ENCODE peak calls at places on chromosomes 5 and 9, in four cellular contexts. U is CD4-positive, alpha-beta memory T cell; G is CD4-positive, CD25-positive, alpha-beta regulatory T cell; K is NB4. A is an unnamed sample.
A peak's percentile ranks its signal among the peaks of the same experiment; 100 is the strongest.

GRCh38 chr5:94021246-94021645 is 279.8 kb upstream of the POU5F2 start:
- DNase-seq in U (no peak), G (no peak), K (no peak), A (no peak)

GRCh38 chr9:137728444-137729311 is 109.9 kb downstream of the EHMT1 start:
- DNase-seq in U (no peak), G (no peak), K (no peak), A (no peak)

GRCh38 chr9:116589392-116590354 is 97.4 kb upstream of the TRIM32 start:
- DNase-seq in U (no peak), G (no peak), K (peak; percentile 72), A (no peak)

GRCh38 chr5:35876922-35877321 is 20.2 kb downstream of the IL7R start:
- DNase-seq in U (no peak), G (no peak), K (no peak), A (no peak)

GRCh38 chr5:132500931-132501628 is 10.5 kb upstream of the IRF1 start:
- DNase-seq in U (peak; percentile 80), G (peak; percentile 68), K (peak; percentile 91), A (no peak)

GRCh38 chr5:159628703-159629102 is 287.6 kb upstream of the ADRA1B start:
- DNase-seq in U (no peak), G (no peak), K (no peak), A (no peak)

GRCh38 chr9:37746448-37747270 is 6.9 kb upstream of the TRMT10B start:
- DNase-seq in U (no peak), G (no peak), K (no peak), A (no peak)

GRCh38 chr5:80736730-80737129 is 81.9 kb upstream of the DHFR start:
- DNase-seq in U (no peak), G (no peak), K (no peak), A (no peak)

GRCh38 chr5:67266654-67267350 is 70.2 kb upstream of the CD180 start:
- DNase-seq in U (no peak), G (no peak), K (no peak), A (no peak)

GRCh38 chr5:20000416-20000815 is 12.4 kb upstream of the CDH18 start:
- DNase-seq in U (no peak), G (no peak), K (no peak), A (no peak)

GRCh38 chr5:149789835-149790234 is 59.7 kb downstream of the PPARGC1B start:
- DNase-seq in U (no peak), G (no peak), K (no peak), A (no peak)

GRCh38 chr5:39240750-39241149 is 21.4 kb upstream of the FYB1 start:
- DNase-seq in U (no peak), G (no peak), K (no peak), A (no peak)

GRCh38 chr5:108340131-108340530 is 41.8 kb downstream of the FBXL17 start:
- DNase-seq in U (no peak), G (no peak), K (no peak), A (no peak)

GRCh38 chr9:110668528-110669167 is at the start of gene MUSK:
- DNase-seq in U (no peak), G (no peak), K (no peak), A (no peak)

GRCh38 chr5:86880344-86880743 is 262.6 kb downstream of the COX7C start:
- DNase-seq in U (no peak), G (no peak), K (no peak), A (no peak)

GRCh38 chr5:150486402-150487198 is 21.3 kb upstream of the NDST1 start:
- DNase-seq in U (peak; percentile 68), G (no peak), K (peak; percentile 71), A (no peak)

GRCh38 chr5:68441309-68441708 is 225.8 kb downstream of the PIK3R1 start:
- DNase-seq in U (no peak), G (no peak), K (no peak), A (no peak)

GRCh38 chr5:139658928-139659667 is 10.9 kb downstream of the CXXC5 start:
- DNase-seq in U (no peak), G (no peak), K (peak; percentile 67), A (peak; percentile 57)

GRCh38 chr9:36470891-36471290 is 70.8 kb upstream of the RNF38 start:
- DNase-seq in U (peak; percentile 57), G (peak; percentile 48), K (peak; percentile 45), A (peak; percentile 23)

GRCh38 chr9:107733530-107733907 is 243.9 kb upstream of the KLF4 start:
- DNase-seq in U (no peak), G (no peak), K (no peak), A (no peak)

GRCh38 chr9:37617837-37618236 is 25.4 kb upstream of the TOMM5 start:
- DNase-seq in U (no peak), G (no peak), K (no peak), A (no peak)

GRCh38 chr9:113931140-113931539 is 55.0 kb downstream of the ZNF618 start:
- DNase-seq in U (no peak), G (no peak), K (no peak), A (no peak)

GRCh38 chr5:22372376-22372775 is 480.8 kb downstream of the CDH12 start:
- DNase-seq in U (no peak), G (no peak), K (no peak), A (peak; percentile 24)

GRCh38 chr5:66959668-66960067 is 236.9 kb downstream of the CD180 start:
- DNase-seq in U (no peak), G (no peak), K (no peak), A (no peak)

GRCh38 chr9:34998266-34998665 is 8.7 kb downstream of the DNAJB5 start:
- DNase-seq in U (no peak), G (no peak), K (no peak), A (no peak)

GRCh38 chr5:138986186-138986775 is 111.1 kb upstream of the LRRTM2 start:
- DNase-seq in U (no peak), G (no peak), K (no peak), A (no peak)

GRCh38 chr9:120892177-120892747 is 15.3 kb upstream of the PHF19 start:
- DNase-seq in U (peak; percentile 37), G (no peak), K (no peak), A (no peak)

GRCh38 chr5:78806544-78806943 is 158.0 kb upstream of the LHFPL2 start:
- DNase-seq in U (no peak), G (no peak), K (no peak), A (peak; percentile 63)

GRCh38 chr9:69812068-69813000 is 8.3 kb upstream of the CFAP95 start:
- DNase-seq in U (no peak), G (no peak), K (no peak), A (no peak)

GRCh38 chr9:92964981-92965758 is 17.8 kb downstream of the FGD3 start:
- DNase-seq in U (no peak), G (no peak), K (peak; percentile 88), A (no peak)
- H3K4me3 ChIP-seq in U (peak overlapping the region; percentile 86), G (peak overlapping the region; percentile 94), K (peak overlapping the region; percentile 83), A (no peak overlapping the region)

DNA sequence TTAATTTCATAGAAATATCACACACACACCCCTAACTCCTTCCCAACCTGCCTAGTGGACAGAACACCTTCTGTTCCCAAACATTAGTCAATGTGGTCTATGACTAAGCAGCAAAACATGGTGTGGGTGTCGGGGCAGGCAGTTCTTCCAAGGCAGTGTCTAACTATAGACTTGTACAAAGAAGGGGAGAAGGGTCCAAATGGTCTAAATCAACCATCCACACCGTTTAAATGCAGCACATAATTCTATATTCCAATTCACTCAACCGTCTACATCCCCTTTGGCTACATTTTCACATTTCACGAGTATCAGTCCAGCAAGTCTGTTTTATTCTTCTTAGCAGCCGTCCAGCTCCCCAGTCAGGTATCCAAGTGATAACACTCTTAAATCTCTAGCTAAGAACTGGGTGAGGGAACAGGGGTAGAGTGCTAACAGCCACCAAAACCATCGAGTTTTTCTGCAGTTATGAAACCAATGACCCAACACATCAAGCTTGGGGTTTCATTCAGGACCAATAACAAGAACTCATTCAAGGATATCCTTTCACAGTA is 3.4 kb downstream of the ZNF608 start:
- DNase-seq in U (no peak), G (no peak), K (no peak), A (no peak)
- H3K4me3 ChIP-seq in U (no peak overlapping the region), G (no peak overlapping the region), K (no peak overlapping the region), A (peak overlapping the region; percentile 80)

DNA sequence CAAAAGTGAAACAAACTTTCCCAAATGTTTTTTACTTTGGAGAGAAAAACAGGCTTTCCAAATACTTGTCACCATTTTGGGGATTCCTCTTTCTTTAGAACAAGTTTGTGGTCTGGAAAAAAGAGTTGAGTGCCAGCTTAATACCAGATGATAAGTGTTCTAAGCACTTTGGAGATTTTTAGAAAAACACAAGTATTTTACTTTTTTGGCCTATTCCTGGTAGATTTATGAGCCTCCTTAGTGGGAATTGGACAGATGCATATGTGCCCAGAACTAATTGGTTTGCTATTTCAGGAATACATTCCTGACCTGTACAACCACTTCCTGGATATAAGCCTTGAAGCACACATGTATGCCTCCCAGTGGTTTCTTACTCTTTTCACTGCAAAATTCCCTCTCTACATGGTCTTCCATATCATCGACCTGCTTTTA is 40.5 kb downstream of the GPR21 start:
- DNase-seq in U (no peak), G (no peak), K (no peak), A (peak; percentile 67)
- H3K4me3 ChIP-seq in U (no peak overlapping the region), G (no peak overlapping the region), K (no peak overlapping the region), A (no peak overlapping the region)

DNA sequence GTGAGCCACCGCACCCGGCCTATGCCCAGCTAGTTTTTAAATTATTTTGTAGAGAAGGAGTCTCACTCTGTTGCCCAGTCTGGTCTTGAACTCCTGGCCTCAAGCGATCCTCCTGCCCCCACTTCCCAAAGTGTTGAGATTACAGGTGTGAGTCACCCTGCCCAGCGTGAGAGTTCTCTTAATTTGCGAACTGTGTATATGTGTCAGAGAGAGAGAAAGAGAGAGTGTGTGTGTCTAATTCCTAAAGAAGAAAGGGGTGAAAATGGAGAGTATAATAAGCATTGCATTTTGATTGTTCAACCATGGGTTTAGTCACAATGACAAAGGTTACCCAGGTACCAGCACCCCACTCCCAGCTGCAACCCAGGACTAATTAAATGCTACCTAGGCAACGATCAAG is 16.5 kb downstream of the MAP1B start:
- DNase-seq in U (no peak), G (no peak), K (no peak), A (no peak)
- H3K4me3 ChIP-seq in U (no peak overlapping the region), G (no peak overlapping the region), K (no peak overlapping the region), A (no peak overlapping the region)

GRCh38 chr5:134714120-134714519 is 24.2 kb upstream of the CAMLG start:
- DNase-seq in U (no peak), G (no peak), K (no peak), A (no peak)

DNA sequence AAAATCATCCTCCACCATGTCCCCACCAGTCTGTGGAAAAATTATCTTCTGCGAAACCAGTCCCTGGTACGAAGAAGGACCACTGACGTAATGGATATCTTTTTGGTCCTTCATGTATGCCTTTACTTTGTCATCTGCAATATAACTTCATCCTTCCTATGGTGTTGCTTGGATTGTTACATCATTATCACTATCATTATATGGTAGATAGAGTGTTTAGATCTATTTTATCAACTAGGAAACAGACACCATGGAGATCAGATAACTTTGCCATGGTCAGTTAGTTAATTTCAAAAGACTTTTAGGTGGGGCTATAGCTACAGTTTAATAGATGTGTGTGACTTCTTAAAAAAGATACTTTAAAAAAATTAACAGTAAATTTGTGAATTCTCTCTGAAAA is 23.8 kb upstream of the CAMLG start:
- DNase-seq in U (no peak), G (no peak), K (no peak), A (no peak)
- H3K4me3 ChIP-seq in U (no peak overlapping the region), G (no peak overlapping the region), K (no peak overlapping the region), A (no peak overlapping the region)